ENCODE peak calls at places on chromosomes 3 and 15, in four cellular contexts. L, B, F and X are unnamed samples.

GRCh38 chr3:119602676-119603075 is 5.0 kb downstream of the PLA1A start:
- DNase-seq in F (no peak), L (no peak), B (no peak), X (no peak)

GRCh38 chr3:160125188-160125587 is 100.0 kb upstream of the C3orf80 start:
- DNase-seq in B (no peak), L (no peak), F (no peak), X (no peak)

GRCh38 chr3:132135628-132136333 is 101.0 kb upstream of the CPNE4 start:
- DNase-seq in B (no peak), L (no peak), F (peak), X (peak)

GRCh38 chr3:80187981-80188380 is 420.2 kb upstream of the ROBO1 start:
- DNase-seq in L (no peak), F (no peak), B (no peak), X (no peak)

GRCh38 chr3:45986303-45986982 is 9.2 kb downstream of the FYCO1 start:
- DNase-seq in B (peak), F (no peak), L (no peak), X (peak)

GRCh38 chr15:98737122-98737521 is 88.8 kb downstream of the IGF1R start:
- DNase-seq in B (no peak), L (no peak), F (no peak), X (no peak)

GRCh38 chr15:68695061-68695595 is 116.3 kb downstream of the CORO2B start:
- DNase-seq in L (no peak), B (no peak), F (no peak), X (no peak)

GRCh38 chr3:46665763-46666470 is 27.6 kb downstream of the ALS2CL start:
- DNase-seq in L (no peak), F (no peak), B (no peak), X (no peak)

GRCh38 chr3:39000008-39000450 is 51.7 kb downstream of the SCN11A start:
- DNase-seq in F (peak), B (no peak), L (peak), X (peak)

GRCh38 chr3:32821686-32822296 is 4.0 kb downstream of the TRIM71 start:
- DNase-seq in L (no peak), F (no peak), B (no peak), X (no peak)

GRCh38 chr15:90024406-90024805 is 23.3 kb downstream of the ZNF710 start:
- DNase-seq in F (no peak), B (no peak), L (no peak), X (no peak)

GRCh38 chr15:20346082-20346805 is 195.4 kb downstream of the GOLGA6L6 start:
- DNase-seq in F (no peak), B (no peak), L (no peak), X (no peak)

GRCh38 chr15:82640672-82641071 is 6.5 kb downstream of the CPEB1 start:
- DNase-seq in B (no peak), F (no peak), L (no peak), X (no peak)

GRCh38 chr15:74628949-74629348 is 13.3 kb downstream of the CLK3 start:
- DNase-seq in B (no peak), L (no peak), F (no peak), X (no peak)

GRCh38 chr3:188432826-188433525 is 279.0 kb downstream of the LPP start:
- DNase-seq in B (peak), L (no peak), F (no peak), X (no peak)

GRCh38 chr3:156668073-156668763 is 6.2 kb upstream of the TIPARP start:
- DNase-seq in L (no peak), B (peak), F (no peak), X (no peak)

GRCh38 chr3:173838644-173839043 is 441.1 kb downstream of the NLGN1 start:
- DNase-seq in F (no peak), L (no peak), B (no peak), X (no peak)

GRCh38 chr15:70802629-70803028 is 39.3 kb upstream of the UACA start:
- DNase-seq in L (no peak), B (no peak), F (no peak), X (peak)

GRCh38 chr3:24963762-24964625 is 464.1 kb upstream of the RARB start:
- DNase-seq in L (peak), F (no peak), B (no peak), X (no peak)

GRCh38 chr15:50192164-50192563 is 10.2 kb downstream of the SLC27A2 start:
- DNase-seq in F (no peak), L (no peak), B (no peak), X (no peak)

GRCh38 chr3:139677341-139678155 is at the start of gene NMNAT3:
- DNase-seq in L (peak), F (no peak), B (peak), X (peak)

GRCh38 chr3:21621396-21621695 is 129.7 kb downstream of the ZNF385D start:
- DNase-seq in F (peak), L (no peak), B (no peak), X (no peak)

GRCh38 chr15:31442203-31443090 is 115.8 kb downstream of the KLF13 start:
- DNase-seq in B (peak), L (peak), F (peak), X (peak)
- TF ChIP-seq CTCF in B (no peak), L (peak), F (peak), X (peak)

GRCh38 chr15:96720251-96720650 is 389.8 kb downstream of the NR2F2 start:
- DNase-seq in F (no peak), B (no peak), L (no peak), X (no peak)
- H3K27ac ChIP-seq in F (no peak), B (no peak), L (no peak), X (no peak)

GRCh38 chr3:169133178-169134161 is 530.0 kb downstream of the MECOM start:
- DNase-seq in B (no peak), F (no peak), L (no peak), X (peak)
- TF ChIP-seq CTCF in B (peak), F (peak), L (peak), X (peak)

DNA sequence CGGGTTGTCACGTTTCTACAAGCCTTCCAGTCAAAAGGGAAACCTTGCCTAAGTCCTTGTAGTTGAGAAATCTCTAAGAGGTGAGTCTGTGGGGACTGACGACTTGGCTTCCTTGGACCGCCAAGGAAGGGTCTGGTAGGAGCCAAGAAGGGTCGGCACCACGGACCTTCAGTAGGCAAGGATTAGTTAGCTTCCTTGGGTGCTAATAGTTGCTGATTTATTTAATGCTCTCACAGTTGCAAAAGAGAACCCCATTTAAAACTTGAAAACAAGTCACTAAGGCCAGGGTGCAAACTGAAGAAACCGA is 360 bp upstream of the LCMT2 start:
- DNase-seq in L (no peak), B (no peak), F (no peak), X (no peak)
- H3K27ac ChIP-seq in L (peak), B (peak), F (peak), X (peak)